ENCODE peak calls at places on chromosome 10, in eight cellular contexts. G is right lobe of liver; J is left lung; Q is kidney epithelial cell; N is NB4; T is left ventricle myocardium inferior; I is transverse colon; M is CD8-positive, alpha-beta memory T cell. U is an unnamed sample.

GRCh38 chr10:43124574-43125273 is 13.5 kb upstream of the CSGALNACT2 start:
- DNase-seq in Q (no peak), T (no peak), M (no peak), J (no peak), G (no peak), I (peak; percentile 6), N (no peak), U (no peak)

GRCh38 chr10:69101451-69102095 is 13.7 kb downstream of the SRGN start:
- DNase-seq in I (no peak), T (no peak), M (no peak), Q (peak; percentile 59), J (no peak), G (no peak), N (peak; percentile 90), U (no peak)

GRCh38 chr10:123786896-123787295 is 104.7 kb downstream of the CPXM2 start:
- DNase-seq in T (no peak), I (no peak), N (no peak), J (no peak), Q (no peak), G (no peak), M (no peak), U (no peak)

GRCh38 chr10:60380781-60381180 is 8.9 kb downstream of the ANK3 start:
- DNase-seq in J (no peak), I (no peak), N (no peak), M (no peak), Q (no peak), G (no peak), T (no peak), U (no peak)

GRCh38 chr10:53045315-53045714 is 272.7 kb upstream of the MBL2 start:
- DNase-seq in I (no peak), G (no peak), J (no peak), N (no peak), M (no peak), T (no peak), Q (no peak), U (no peak)

GRCh38 chr10:78763217-78763616 is 305.5 kb upstream of the ZMIZ1 start:
- DNase-seq in G (no peak), N (no peak), J (no peak), I (no peak), T (no peak), Q (no peak), M (no peak), U (no peak)

GRCh38 chr10:119217937-119218579 is 10.7 kb downstream of the GRK5 start:
- DNase-seq in N (no peak), J (no peak), M (no peak), Q (no peak), T (no peak), I (no peak), G (no peak), U (no peak)

GRCh38 chr10:95236068-95236903 is 42.2 kb downstream of the ACSM6 start:
- DNase-seq in N (no peak), Q (peak; percentile 61), G (no peak), M (no peak), T (no peak), J (no peak), I (no peak), U (no peak)

GRCh38 chr10:26486304-26486703 is 48.2 kb downstream of the APBB1IP start:
- DNase-seq in Q (peak; percentile 75), T (no peak), J (no peak), N (no peak), G (no peak), M (no peak), I (no peak), U (no peak)

GRCh38 chr10:9833871-9834454 is 1183.7 kb upstream of the CELF2 start:
- DNase-seq in G (no peak), T (no peak), N (no peak), M (no peak), J (peak; percentile 58), Q (no peak), I (no peak), U (no peak)

GRCh38 chr10:122780391-122780790 is 65.3 kb downstream of the CUZD1 start:
- DNase-seq in Q (no peak), I (no peak), N (no peak), T (no peak), G (no peak), M (no peak), J (no peak), U (no peak)

GRCh38 chr10:82544377-82544776 is 669.4 kb downstream of the NRG3 start:
- DNase-seq in J (no peak), M (no peak), I (no peak), N (no peak), T (no peak), G (no peak), Q (no peak), U (no peak)

GRCh38 chr10:1198453-1199344 is 142.5 kb downstream of the WDR37 start:
- DNase-seq in J (no peak), Q (no peak), M (no peak), N (no peak), G (no peak), I (peak; percentile 40), T (no peak), U (no peak)

GRCh38 chr10:33122014-33122788 is 164.2 kb upstream of the ITGB1 start:
- DNase-seq in T (no peak), I (no peak), Q (no peak), N (no peak), M (no peak), J (peak; percentile 55), G (peak; percentile 45), U (no peak)

GRCh38 chr10:49282306-49282705 is 16.7 kb upstream of the C10orf71 start:
- DNase-seq in I (no peak), M (no peak), N (no peak), G (no peak), Q (no peak), J (no peak), T (no peak), U (no peak)

GRCh38 chr10:76583711-76584161 is 1053.9 kb downstream of the KCNMA1 start:
- DNase-seq in N (no peak), Q (peak; percentile 68), M (no peak), I (no peak), T (no peak), J (no peak), G (no peak), U (no peak)

GRCh38 chr10:71713135-71714040 is 6.2 kb downstream of the C10orf105 start:
- DNase-seq in T (peak; percentile 87), J (peak; percentile 86), M (peak; percentile 27), G (no peak), N (peak; percentile 93), I (peak; percentile 69), Q (no peak), U (no peak)

GRCh38 chr10:3623746-3624145 is 161.3 kb downstream of the KLF6 start:
- DNase-seq in G (no peak), Q (no peak), T (no peak), I (no peak), N (no peak), M (no peak), J (no peak), U (no peak)
- H3K4me3 ChIP-seq in G (no peak overlapping the region), Q (no peak overlapping the region), T (peak overlapping the region; percentile 29), I (no peak overlapping the region), N (no peak overlapping the region), M (no peak overlapping the region), J (no peak overlapping the region), U (no peak overlapping the region)

GRCh38 chr10:93274419-93274818 is 200.7 kb downstream of the CYP26A1 start:
- DNase-seq in G (no peak), J (no peak), I (no peak), M (no peak), Q (no peak), N (no peak), T (no peak), U (no peak)

GRCh38 chr10:93280699-93281366 is 201.3 kb downstream of the MYOF start:
- DNase-seq in T (no peak), G (no peak), M (no peak), I (no peak), Q (no peak), J (no peak), N (no peak), U (no peak)

GRCh38 chr10:93281367-93281720 is 200.8 kb downstream of the MYOF start:
- DNase-seq in N (no peak), T (no peak), J (no peak), I (no peak), Q (no peak), G (no peak), M (no peak), U (no peak)

GRCh38 chr10:93280121-93280698 is 201.9 kb downstream of the MYOF start:
- DNase-seq in Q (no peak), I (no peak), N (no peak), M (no peak), J (no peak), T (no peak), G (no peak), U (no peak)

GRCh38 chr10:93277360-93277759 is 203.7 kb downstream of the CYP26A1 start:
- DNase-seq in Q (no peak), M (no peak), I (no peak), G (no peak), N (no peak), T (no peak), J (no peak), U (no peak)
- H3K4me3 ChIP-seq in Q (no peak overlapping the region), M (no peak overlapping the region), I (no peak overlapping the region), G (no peak overlapping the region), N (no peak overlapping the region), T (no peak overlapping the region), J (no peak overlapping the region), U (no peak overlapping the region)

GRCh38 chr10:131980321-131980720 is 1.4 kb downstream of the BNIP3 start:
- DNase-seq in I (no peak), M (no peak), G (no peak), T (no peak), N (no peak), Q (no peak), J (no peak), U (no peak)

GRCh38 chr10:131978851-131979250 is 2.9 kb downstream of the BNIP3 start:
- DNase-seq in T (no peak), G (no peak), I (no peak), N (no peak), J (no peak), Q (no peak), M (no peak), U (no peak)

GRCh38 chr10:131979821-131980270 is 1.9 kb downstream of the BNIP3 start:
- DNase-seq in J (no peak), I (no peak), Q (no peak), T (peak; percentile 73), N (no peak), M (no peak), G (peak; percentile 67), U (no peak)

GRCh38 chr10:131978366-131978765 is 3.4 kb downstream of the BNIP3 start:
- DNase-seq in N (no peak), G (no peak), Q (no peak), J (no peak), I (no peak), M (no peak), T (no peak), U (no peak)

DNA sequence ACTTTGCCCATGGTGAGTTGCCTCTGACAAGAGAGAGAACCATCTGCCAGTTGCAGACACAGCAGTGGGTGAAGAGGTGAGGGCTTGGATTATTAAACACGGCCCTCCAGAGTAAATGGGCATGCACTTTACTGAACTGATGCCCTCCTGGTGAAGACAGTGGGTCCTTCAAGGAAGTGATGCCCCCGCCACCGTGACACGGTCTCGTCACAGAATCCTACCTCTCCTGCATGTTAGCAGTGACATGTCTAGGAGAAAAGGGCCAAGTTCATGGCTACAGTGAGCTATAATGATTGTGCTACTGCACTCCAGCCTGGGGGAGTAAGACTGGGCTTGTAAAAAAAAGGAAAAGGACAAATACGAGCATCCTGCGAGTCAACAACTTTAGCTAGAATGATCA is 2.4 kb downstream of the BNIP3 start:
- DNase-seq in J (no peak), Q (no peak), G (no peak), T (no peak), I (no peak), N (no peak), M (no peak), U (no peak)
- H3K4me3 ChIP-seq in J (peak overlapping the region; percentile 83), Q (no peak overlapping the region), G (peak overlapping the region; percentile 97), T (peak overlapping the region; percentile 99), I (no peak overlapping the region), N (peak overlapping the region; percentile 96), M (no peak overlapping the region), U (no peak overlapping the region)

GRCh38 chr10:22087365-22087738 is 83.8 kb upstream of the DNAJC1 start:
- DNase-seq in J (no peak), I (no peak), N (no peak), G (no peak), Q (no peak), M (no peak), T (no peak), U (no peak)
- H3K4me3 ChIP-seq in J (no peak overlapping the region), I (no peak overlapping the region), N (no peak overlapping the region), G (no peak overlapping the region), Q (no peak overlapping the region), M (no peak overlapping the region), T (no peak overlapping the region), U (no peak overlapping the region)

U was measured in Jurkat, Clone E6-1.